ENCODE peak calls at places on chromosomes 1 and 21, in eight cellular contexts. One of them, this sample, is unnamed.

GRCh38 chr1:2108213-2108876 is 58.1 kb downstream of the PRKCZ start:
- DNase-seq in psoas muscle: peak; percentile 19
- DNase-seq in CD4-positive, CD25-positive, alpha-beta regulatory T cell: no peak
- DNase-seq in EL: peak; percentile 29
- DNase-seq in right lobe of liver: no peak
- DNase-seq in hepatic stellate cell: peak; percentile 89
- DNase-seq in HCT116: peak; percentile 21
- DNase-seq in ureter: no peak
- DNase-seq in this sample: peak; percentile 55

GRCh38 chr1:62746086-62746808 is 37.7 kb upstream of the ATG4C start:
- DNase-seq in CD4-positive, CD25-positive, alpha-beta regulatory T cell: peak; percentile 44
- DNase-seq in ureter: no peak
- DNase-seq in EL: peak; percentile 64
- DNase-seq in hepatic stellate cell: peak; percentile 47
- DNase-seq in psoas muscle: no peak
- DNase-seq in HCT116: peak; percentile 31
- DNase-seq in right lobe of liver: no peak
- DNase-seq in this sample: peak; percentile 36

GRCh38 chr1:29931477-29932175 is 695.3 kb downstream of the PTPRU start:
- DNase-seq in right lobe of liver: no peak
- DNase-seq in hepatic stellate cell: no peak
- DNase-seq in CD4-positive, CD25-positive, alpha-beta regulatory T cell: no peak
- DNase-seq in HCT116: no peak
- DNase-seq in ureter: no peak
- DNase-seq in psoas muscle: no peak
- DNase-seq in EL: no peak
- DNase-seq in this sample: no peak

GRCh38 chr1:79188371-79188770 is 181.8 kb upstream of the ADGRL4 start:
- DNase-seq in ureter: no peak
- DNase-seq in psoas muscle: no peak
- DNase-seq in CD4-positive, CD25-positive, alpha-beta regulatory T cell: no peak
- DNase-seq in right lobe of liver: no peak
- DNase-seq in hepatic stellate cell: no peak
- DNase-seq in HCT116: no peak
- DNase-seq in EL: peak; percentile 67
- DNase-seq in this sample: no peak

GRCh38 chr1:43421976-43422750 is 31.6 kb downstream of the HYI start:
- DNase-seq in CD4-positive, CD25-positive, alpha-beta regulatory T cell: no peak
- DNase-seq in HCT116: no peak
- DNase-seq in hepatic stellate cell: no peak
- DNase-seq in right lobe of liver: no peak
- DNase-seq in ureter: no peak
- DNase-seq in psoas muscle: no peak
- DNase-seq in EL: no peak
- DNase-seq in this sample: no peak

GRCh38 chr1:159492575-159493323 is 43.1 kb downstream of the OR10J5 start:
- DNase-seq in ureter: no peak
- DNase-seq in hepatic stellate cell: no peak
- DNase-seq in CD4-positive, CD25-positive, alpha-beta regulatory T cell: no peak
- DNase-seq in HCT116: no peak
- DNase-seq in psoas muscle: no peak
- DNase-seq in EL: peak; percentile 93
- DNase-seq in right lobe of liver: no peak
- DNase-seq in this sample: peak; percentile 14

GRCh38 chr1:100578201-100578600 is 40.3 kb downstream of the GPR88 start:
- DNase-seq in EL: peak; percentile 26
- DNase-seq in CD4-positive, CD25-positive, alpha-beta regulatory T cell: no peak
- DNase-seq in HCT116: no peak
- DNase-seq in ureter: no peak
- DNase-seq in psoas muscle: no peak
- DNase-seq in right lobe of liver: no peak
- DNase-seq in hepatic stellate cell: no peak
- DNase-seq in this sample: no peak

GRCh38 chr21:17585875-17586450 is 26.7 kb downstream of the BTG3 start:
- DNase-seq in psoas muscle: no peak
- DNase-seq in ureter: no peak
- DNase-seq in hepatic stellate cell: peak; percentile 7
- DNase-seq in EL: peak; percentile 53
- DNase-seq in CD4-positive, CD25-positive, alpha-beta regulatory T cell: peak; percentile 32
- DNase-seq in right lobe of liver: no peak
- DNase-seq in HCT116: peak; percentile 42
- DNase-seq in this sample: peak; percentile 48

GRCh38 chr1:184002071-184002470 is 35.5 kb downstream of the COLGALT2 start:
- DNase-seq in CD4-positive, CD25-positive, alpha-beta regulatory T cell: no peak
- DNase-seq in ureter: no peak
- DNase-seq in hepatic stellate cell: peak; percentile 60
- DNase-seq in HCT116: peak; percentile 77
- DNase-seq in EL: peak; percentile 87
- DNase-seq in right lobe of liver: no peak
- DNase-seq in psoas muscle: no peak
- DNase-seq in this sample: no peak

GRCh38 chr1:4854379-4854778 is 200.0 kb downstream of the AJAP1 start:
- DNase-seq in right lobe of liver: no peak
- DNase-seq in HCT116: no peak
- DNase-seq in ureter: no peak
- DNase-seq in EL: no peak
- DNase-seq in CD4-positive, CD25-positive, alpha-beta regulatory T cell: no peak
- DNase-seq in psoas muscle: no peak
- DNase-seq in hepatic stellate cell: no peak
- DNase-seq in this sample: no peak

GRCh38 chr1:110542730-110543129 is 23.8 kb upstream of the KCNA10 start:
- DNase-seq in right lobe of liver: no peak
- DNase-seq in HCT116: no peak
- DNase-seq in EL: peak; percentile 32
- DNase-seq in CD4-positive, CD25-positive, alpha-beta regulatory T cell: no peak
- DNase-seq in hepatic stellate cell: peak; percentile 50
- DNase-seq in ureter: no peak
- DNase-seq in psoas muscle: no peak
- DNase-seq in this sample: peak; percentile 14

GRCh38 chr1:236078988-236079387 is 14.1 kb upstream of the NID1 start:
- DNase-seq in psoas muscle: no peak
- DNase-seq in right lobe of liver: no peak
- DNase-seq in hepatic stellate cell: no peak
- DNase-seq in CD4-positive, CD25-positive, alpha-beta regulatory T cell: no peak
- DNase-seq in EL: no peak
- DNase-seq in ureter: no peak
- DNase-seq in HCT116: no peak
- DNase-seq in this sample: no peak

GRCh38 chr1:213988639-213989070 is 882 bp downstream of the PROX1 start:
- DNase-seq in psoas muscle: no peak
- DNase-seq in hepatic stellate cell: no peak
- DNase-seq in HCT116: no peak
- DNase-seq in ureter: no peak
- DNase-seq in CD4-positive, CD25-positive, alpha-beta regulatory T cell: no peak
- DNase-seq in right lobe of liver: no peak
- DNase-seq in EL: peak; percentile 17
- DNase-seq in this sample: no peak

GRCh38 chr1:49424782-49425181 is 599.0 kb downstream of the AGBL4 start:
- DNase-seq in hepatic stellate cell: no peak
- DNase-seq in ureter: no peak
- DNase-seq in CD4-positive, CD25-positive, alpha-beta regulatory T cell: no peak
- DNase-seq in EL: no peak
- DNase-seq in right lobe of liver: no peak
- DNase-seq in psoas muscle: no peak
- DNase-seq in HCT116: no peak
- DNase-seq in this sample: no peak